ENCODE peak calls at places on chromosomes 4 and X, in nine cellular contexts. F is body of pancreas, U is esophagus squamous epithelium, I is GM12878, C is IMR-90, O is stomach, R is spleen, D is ovary, K is testis. T is an unnamed sample.

GRCh38 chrX:63186137-63186536 is 165.0 kb downstream of the SPIN4 start:
- DNase-seq in F (no peak), U (no peak), I (no peak), C (no peak), O (no peak), R (no peak), D (no peak), K (no peak), T (no peak)

GRCh38 chr4:127965803-127966175 is 583 bp downstream of the ABHD18 start:
- DNase-seq in F (peak), U (no peak), I (peak), C (peak), O (peak), R (peak), D (no peak), K (peak), T (peak)

GRCh38 chr4:6573986-6574746 is 823 bp upstream of the MAN2B2 start:
- DNase-seq in F (no peak), U (no peak), I (no peak), C (no peak), O (no peak), R (no peak), D (no peak), K (no peak), T (no peak)

GRCh38 chrX:130110379-130111219 is at the start of gene ELF4:
- DNase-seq in F (peak), U (peak), I (no peak), C (peak), O (peak), R (peak), D (peak), K (no peak), T (no peak)

GRCh38 chrX:1564750-1565683 is 26.4 kb upstream of the AKAP17A start:
- DNase-seq in F (no peak), U (no peak), I (no peak), C (no peak), O (peak), R (no peak), D (no peak), K (peak), T (no peak)

GRCh38 chr4:145839151-145839550 is 99.5 kb downstream of the ZNF827 start:
- DNase-seq in F (no peak), U (no peak), I (no peak), C (peak), O (no peak), R (no peak), D (no peak), K (no peak), T (no peak)

GRCh38 chrX:53997751-53998150 is 46.5 kb downstream of the PHF8 start:
- DNase-seq in F (no peak), U (no peak), I (no peak), C (no peak), O (no peak), R (no peak), D (no peak), K (no peak), T (no peak)

GRCh38 chrX:100964362-100964761 is 5.1 kb upstream of the ARL13A start:
- DNase-seq in F (no peak), U (no peak), I (no peak), C (no peak), O (no peak), R (no peak), D (no peak), K (no peak), T (no peak)

GRCh38 chr4:75675004-75675531 is 1.9 kb upstream of the G3BP2 start:
- DNase-seq in F (no peak), U (no peak), I (no peak), C (no peak), O (no peak), R (no peak), D (no peak), K (no peak), T (no peak)

GRCh38 chr4:40481977-40482376 is 146.8 kb downstream of the CHRNA9 start:
- DNase-seq in F (no peak), U (no peak), I (no peak), C (no peak), O (no peak), R (no peak), D (no peak), K (no peak), T (no peak)

GRCh38 chr4:68859655-68860054 is 43.9 kb downstream of the UGT2B10 start:
- DNase-seq in F (no peak), U (no peak), I (no peak), C (no peak), O (no peak), R (no peak), D (no peak), K (no peak), T (no peak)

GRCh38 chr4:68865178-68865638 is 49.4 kb downstream of the UGT2B10 start:
- DNase-seq in F (peak), U (no peak), I (no peak), C (no peak), O (no peak), R (no peak), D (no peak), K (no peak), T (no peak)

GRCh38 chr4:68864438-68865177 is 48.8 kb downstream of the UGT2B10 start:
- DNase-seq in F (peak), U (no peak), I (no peak), C (no peak), O (peak), R (no peak), D (no peak), K (no peak), T (no peak)

GRCh38 chr4:68858039-68858438 is 42.2 kb downstream of the UGT2B10 start:
- DNase-seq in F (no peak), U (no peak), I (no peak), C (no peak), O (no peak), R (no peak), D (no peak), K (no peak), T (no peak)

GRCh38 chr4:68861057-68861456 is 45.3 kb downstream of the UGT2B10 start:
- DNase-seq in F (no peak), U (no peak), I (no peak), C (no peak), O (no peak), R (no peak), D (no peak), K (no peak), T (no peak)
- H3K27ac ChIP-seq in F (no peak), U (no peak), I (no peak), C (no peak), O (no peak), R (no peak), D (no peak), K (no peak), T (no peak)

DNA sequence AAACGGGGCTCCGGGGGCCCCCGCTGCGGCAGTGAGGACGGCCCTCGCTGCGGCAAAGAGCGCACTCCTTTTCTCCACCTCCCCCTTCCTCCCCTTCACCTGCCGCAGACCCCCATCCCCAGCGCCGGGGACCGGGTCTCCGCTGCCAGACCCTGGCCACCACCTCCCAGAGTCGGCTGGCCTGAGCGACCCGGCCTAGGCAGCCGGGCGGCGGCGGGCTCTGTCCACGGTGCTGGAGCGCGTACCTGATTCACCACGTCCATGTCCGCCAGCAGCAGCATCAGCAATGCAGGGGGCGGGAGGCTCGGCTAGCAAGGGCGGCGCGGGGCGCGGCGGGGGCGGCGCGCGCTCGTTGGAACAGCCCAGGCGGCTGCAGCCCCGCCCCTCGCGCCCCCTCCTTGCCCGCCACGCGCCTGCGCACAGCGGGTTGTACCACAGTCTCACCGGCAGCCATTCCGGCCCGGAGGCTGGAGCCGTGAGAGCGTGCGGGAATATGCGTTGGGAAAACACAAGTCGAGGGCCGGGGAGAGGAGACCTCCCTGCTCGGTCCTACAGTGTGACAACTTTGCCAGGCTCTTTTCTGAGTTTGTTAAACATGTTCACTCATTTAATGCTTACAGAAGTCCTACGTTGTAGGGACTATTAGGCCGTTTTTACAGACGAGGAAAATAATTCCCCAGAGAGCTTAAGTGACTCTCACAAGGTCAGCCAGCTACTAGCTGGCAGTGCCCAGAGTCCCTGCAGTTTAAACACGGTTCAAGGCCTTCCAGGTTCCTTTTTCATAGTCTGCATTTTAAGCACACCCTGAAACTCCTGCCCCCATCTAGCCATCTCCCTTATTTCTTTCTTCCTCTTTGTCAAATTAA is at the start of gene SYP:
- DNase-seq in F (peak), U (peak), I (no peak), C (peak), O (peak), R (peak), D (peak), K (peak), T (no peak)
- TF ChIP-seq POLR2A in F (peak), U (peak), I (peak), C (no peak), O (no peak), R (no peak), D (peak), K (peak), T (peak)

GRCh38 chrX:16457239-16457638 is 192.7 kb upstream of the S100G start:
- DNase-seq in F (no peak), U (no peak), I (no peak), C (no peak), O (no peak), R (no peak), D (no peak), K (no peak), T (no peak)

GRCh38 chrX:16451331-16451730 is 198.6 kb upstream of the S100G start:
- DNase-seq in F (no peak), U (no peak), I (no peak), C (peak), O (no peak), R (no peak), D (no peak), K (no peak), T (no peak)
- H3K27ac ChIP-seq in F (no peak), U (no peak), I (no peak), C (no peak), O (no peak), R (no peak), D (no peak), K (no peak), T (no peak)

GRCh38 chrX:154378799-154379568 is at the start of gene EMD:
- DNase-seq in F (peak), U (peak), I (peak), C (peak), O (peak), R (peak), D (peak), K (peak), T (peak)
- TF ChIP-seq POLR2A in F (peak), U (no peak), I (peak), C (peak), O (no peak), R (peak), D (peak), K (peak), T (peak)

GRCh38 chrX:56765816-56766553 is 36.9 kb downstream of the NBDY start:
- DNase-seq in F (no peak), U (no peak), I (no peak), C (no peak), O (peak), R (peak), D (no peak), K (no peak), T (peak)

GRCh38 chrX:56763556-56764152 is 34.6 kb downstream of the NBDY start:
- DNase-seq in F (no peak), U (no peak), I (no peak), C (peak), O (peak), R (peak), D (peak), K (no peak), T (peak)

GRCh38 chrX:56764975-56765791 is 36.1 kb downstream of the NBDY start:
- DNase-seq in F (no peak), U (no peak), I (no peak), C (no peak), O (no peak), R (peak), D (no peak), K (no peak), T (peak)

GRCh38 chrX:56764153-56764974 is 35.3 kb downstream of the NBDY start:
- DNase-seq in F (peak), U (no peak), I (peak), C (peak), O (peak), R (peak), D (peak), K (peak), T (peak)

DNA sequence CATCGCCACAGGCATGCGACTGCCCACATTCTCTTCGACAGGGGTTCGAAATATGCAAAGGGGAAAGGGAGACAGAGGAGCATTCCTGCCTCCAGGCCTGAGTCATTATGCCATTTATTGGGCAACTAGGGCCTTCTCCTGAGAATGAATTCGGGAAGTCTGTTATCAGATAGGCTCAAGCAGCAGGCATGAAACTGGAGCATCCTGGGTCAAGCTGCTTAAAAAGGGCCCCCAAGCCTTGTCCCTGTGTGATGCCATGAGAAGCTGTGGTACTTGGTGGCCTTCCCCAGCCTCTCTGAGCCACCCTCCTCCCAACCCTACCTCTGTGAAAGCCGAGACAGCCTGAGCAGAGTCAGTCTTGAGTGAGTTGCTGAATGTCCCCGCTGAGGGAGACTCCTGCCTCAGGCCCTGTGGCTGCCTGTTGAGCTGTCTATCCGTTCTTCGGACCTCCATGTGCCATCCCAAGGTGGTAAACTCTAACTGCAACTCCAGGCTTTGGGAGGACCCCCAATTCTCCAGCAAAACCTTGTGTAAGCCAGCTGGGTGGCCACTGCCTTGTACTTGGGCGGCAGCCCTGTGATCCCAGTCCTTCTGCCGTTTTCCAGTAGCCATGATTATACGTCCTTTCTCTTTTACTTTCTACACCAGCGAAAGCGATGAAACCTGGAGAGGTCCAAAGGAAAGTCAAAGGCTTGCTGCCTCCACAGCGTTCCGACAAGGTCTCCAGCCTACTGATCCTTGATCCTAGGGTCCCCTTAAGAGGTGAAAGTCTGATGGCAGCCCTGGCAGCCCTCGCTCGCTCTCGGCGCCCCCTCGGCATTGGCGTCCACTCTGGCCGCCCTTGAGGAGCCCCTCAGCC is 37.7 kb downstream of the NBDY start:
- DNase-seq in F (no peak), U (no peak), I (no peak), C (peak), O (peak), R (peak), D (no peak), K (no peak), T (peak)
- H3K27ac ChIP-seq in F (no peak), U (no peak), I (peak), C (no peak), O (peak), R (peak), D (peak), K (no peak), T (peak)